ENCODE peak calls at places on chromosomes 3 and 15, in five cellular contexts. One of them, this sample, is unnamed.

GRCh38 chr3:37024092-37024491 is 30.8 kb downstream of the MLH1 start:
- DNase-seq in adipocyte: peak; percentile 56
- DNase-seq in aorta: no peak
- DNase-seq in Karpas-422: peak; percentile 68
- DNase-seq in cardiac muscle cell: peak; percentile 30
- DNase-seq in this sample: no peak

GRCh38 chr3:61584494-61584893 is 23.1 kb downstream of the PTPRG start:
- DNase-seq in adipocyte: no peak
- DNase-seq in aorta: no peak
- DNase-seq in Karpas-422: no peak
- DNase-seq in cardiac muscle cell: no peak
- DNase-seq in this sample: no peak

GRCh38 chr3:171699611-171700010 is 110.7 kb downstream of the PLD1 start:
- DNase-seq in adipocyte: no peak
- DNase-seq in aorta: no peak
- DNase-seq in Karpas-422: no peak
- DNase-seq in cardiac muscle cell: peak; percentile 47
- DNase-seq in this sample: no peak

GRCh38 chr3:141845407-141846049 is 30.9 kb upstream of the ATP1B3 start:
- DNase-seq in adipocyte: no peak
- DNase-seq in aorta: no peak
- DNase-seq in Karpas-422: peak; percentile 59
- DNase-seq in cardiac muscle cell: no peak
- DNase-seq in this sample: peak; percentile 38

GRCh38 chr3:42692667-42693529 is 7.6 kb downstream of the KLHL40 start:
- DNase-seq in adipocyte: no peak
- DNase-seq in aorta: peak; percentile 29
- DNase-seq in Karpas-422: no peak
- DNase-seq in cardiac muscle cell: no peak
- DNase-seq in this sample: peak; percentile 13

GRCh38 chr15:101043911-101044624 is 124.9 kb downstream of the LRRK1 start:
- DNase-seq in adipocyte: no peak
- DNase-seq in aorta: no peak
- DNase-seq in Karpas-422: no peak
- DNase-seq in cardiac muscle cell: no peak
- DNase-seq in this sample: peak; percentile 11

GRCh38 chr3:33758874-33759273 is 39.6 kb upstream of the PDCD6IP start:
- DNase-seq in adipocyte: no peak
- DNase-seq in aorta: no peak
- DNase-seq in Karpas-422: no peak
- DNase-seq in cardiac muscle cell: no peak
- DNase-seq in this sample: no peak

GRCh38 chr15:47888721-47889120 is 171.4 kb downstream of the SEMA6D start:
- DNase-seq in adipocyte: no peak
- DNase-seq in aorta: no peak
- DNase-seq in Karpas-422: no peak
- DNase-seq in cardiac muscle cell: no peak
- DNase-seq in this sample: no peak

GRCh38 chr3:58572013-58572633 is 5.1 kb downstream of the FAM107A start:
- DNase-seq in adipocyte: no peak
- DNase-seq in aorta: no peak
- DNase-seq in Karpas-422: peak; percentile 52
- DNase-seq in cardiac muscle cell: no peak
- DNase-seq in this sample: no peak

GRCh38 chr3:41035445-41036022 is 163.8 kb upstream of the CTNNB1 start:
- DNase-seq in adipocyte: no peak
- DNase-seq in aorta: no peak
- DNase-seq in Karpas-422: no peak
- DNase-seq in cardiac muscle cell: no peak
- DNase-seq in this sample: no peak

GRCh38 chr15:63388511-63388910 is 6.9 kb upstream of the CA12 start:
- DNase-seq in adipocyte: no peak
- DNase-seq in aorta: no peak
- DNase-seq in Karpas-422: no peak
- DNase-seq in cardiac muscle cell: no peak
- DNase-seq in this sample: no peak
- H3K27me3 ChIP-seq in adipocyte: no peaks in the 10 kb centered on the region
- H3K27me3 ChIP-seq in aorta: no peaks in the 10 kb centered on the region
- H3K27me3 ChIP-seq in Karpas-422: no peaks in the 10 kb centered on the region
- H3K27me3 ChIP-seq in cardiac muscle cell: peaks cover 5% of the 10 kb centered on the region
- H3K27me3 ChIP-seq in this sample: peaks cover 5% of the 10 kb centered on the region

GRCh38 chr3:11807651-11808050 is 39.0 kb downstream of the TAMM41 start:
- DNase-seq in adipocyte: peak; percentile 68
- DNase-seq in aorta: no peak
- DNase-seq in Karpas-422: no peak
- DNase-seq in cardiac muscle cell: no peak
- DNase-seq in this sample: no peak

GRCh38 chr3:11805716-11806115 is 41.0 kb downstream of the TAMM41 start:
- DNase-seq in adipocyte: no peak
- DNase-seq in aorta: no peak
- DNase-seq in Karpas-422: no peak
- DNase-seq in cardiac muscle cell: no peak
- DNase-seq in this sample: no peak

GRCh38 chr3:11808231-11808630 is 38.5 kb downstream of the TAMM41 start:
- DNase-seq in adipocyte: no peak
- DNase-seq in aorta: no peak
- DNase-seq in Karpas-422: no peak
- DNase-seq in cardiac muscle cell: no peak
- DNase-seq in this sample: no peak

DNA sequence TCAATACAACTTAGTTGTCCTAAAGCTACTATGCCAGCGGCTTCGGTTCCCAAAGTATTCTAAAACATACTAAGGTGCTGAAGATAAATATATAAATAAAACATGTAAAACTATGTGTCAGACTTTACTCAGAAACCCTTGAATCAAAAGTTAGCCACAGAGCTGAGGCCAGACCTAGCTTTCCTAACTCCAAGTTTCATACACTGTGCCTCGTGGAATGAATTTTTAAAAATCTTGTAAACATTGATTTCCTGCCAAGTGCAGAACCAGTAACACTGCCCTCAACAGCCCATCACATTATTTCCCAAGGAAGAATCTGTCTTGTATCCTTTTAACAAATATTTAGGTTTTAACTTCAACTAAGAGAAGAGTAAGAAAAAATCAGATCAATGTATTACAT is 36.4 kb downstream of the TAMM41 start:
- DNase-seq in adipocyte: peak; percentile 84
- DNase-seq in aorta: no peak
- DNase-seq in Karpas-422: no peak
- DNase-seq in cardiac muscle cell: peak; percentile 50
- DNase-seq in this sample: no peak
- H3K36me3 ChIP-seq in adipocyte: peaks cover 72% of the 10 kb centered on the region
- H3K36me3 ChIP-seq in aorta: peaks cover 4% of the 10 kb centered on the region
- H3K36me3 ChIP-seq in Karpas-422: peaks cover 24% of the 10 kb centered on the region
- H3K36me3 ChIP-seq in cardiac muscle cell: peaks cover 36% of the 10 kb centered on the region
- H3K36me3 ChIP-seq in this sample: peaks cover 6% of the 10 kb centered on the region

DNA sequence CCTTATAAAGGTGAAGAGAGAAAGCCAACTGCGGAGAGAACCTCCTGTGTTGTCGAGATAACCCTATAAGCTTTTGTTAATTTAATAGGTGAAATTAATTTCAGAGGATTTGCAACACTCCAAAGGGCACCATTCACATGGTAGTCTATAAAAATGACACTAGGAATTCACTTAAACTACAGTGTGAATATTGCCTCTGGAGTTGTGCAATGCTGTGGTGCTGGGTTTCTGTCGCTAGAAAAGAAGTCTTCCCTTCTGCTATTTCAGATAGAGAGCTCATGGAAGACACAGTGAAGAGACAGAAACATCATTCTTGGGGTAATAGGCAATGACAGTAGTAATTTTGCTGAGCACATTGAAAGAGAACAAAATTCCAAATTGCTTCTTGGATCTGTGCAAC is 28.8 kb upstream of the PROK2 start:
- DNase-seq in adipocyte: no peak
- DNase-seq in aorta: no peak
- DNase-seq in Karpas-422: no peak
- DNase-seq in cardiac muscle cell: no peak
- DNase-seq in this sample: no peak
- H3K27me3 ChIP-seq in adipocyte: peaks cover 4% of the 10 kb centered on the region
- H3K27me3 ChIP-seq in aorta: no peaks in the 10 kb centered on the region
- H3K27me3 ChIP-seq in Karpas-422: peaks cover 3% of the 10 kb centered on the region
- H3K27me3 ChIP-seq in cardiac muscle cell: no peaks in the 10 kb centered on the region
- H3K27me3 ChIP-seq in this sample: peaks cover 23% of the 10 kb centered on the region

GRCh38 chr3:48600711-48601621 is 5.8 kb upstream of the COL7A1 start:
- DNase-seq in adipocyte: no peak
- DNase-seq in aorta: no peak
- DNase-seq in Karpas-422: no peak
- DNase-seq in cardiac muscle cell: no peak
- DNase-seq in this sample: no peak

GRCh38 chr3:48599509-48600285 is 4.6 kb upstream of the COL7A1 start:
- DNase-seq in adipocyte: no peak
- DNase-seq in aorta: no peak
- DNase-seq in Karpas-422: no peak
- DNase-seq in cardiac muscle cell: no peak
- DNase-seq in this sample: no peak

GRCh38 chr3:48598323-48599076 is 3.4 kb upstream of the COL7A1 start:
- DNase-seq in adipocyte: peak; percentile 98
- DNase-seq in aorta: peak; percentile 78
- DNase-seq in Karpas-422: no peak
- DNase-seq in cardiac muscle cell: peak; percentile 95
- DNase-seq in this sample: no peak

GRCh38 chr3:48597408-48597800 is 2.3 kb upstream of the COL7A1 start:
- DNase-seq in adipocyte: no peak
- DNase-seq in aorta: no peak
- DNase-seq in Karpas-422: no peak
- DNase-seq in cardiac muscle cell: no peak
- DNase-seq in this sample: no peak

GRCh38 chr3:48599077-48599501 is 4.0 kb upstream of the COL7A1 start:
- DNase-seq in adipocyte: no peak
- DNase-seq in aorta: no peak
- DNase-seq in Karpas-422: no peak
- DNase-seq in cardiac muscle cell: no peak
- DNase-seq in this sample: no peak
- H3K36me3 ChIP-seq in adipocyte: peaks cover 63% of the 10 kb centered on the region
- H3K36me3 ChIP-seq in aorta: peaks cover 18% of the 10 kb centered on the region
- H3K36me3 ChIP-seq in Karpas-422: peaks cover 8% of the 10 kb centered on the region
- H3K36me3 ChIP-seq in cardiac muscle cell: peaks cover 41% of the 10 kb centered on the region
- H3K36me3 ChIP-seq in this sample: peaks cover 48% of the 10 kb centered on the region

DNA sequence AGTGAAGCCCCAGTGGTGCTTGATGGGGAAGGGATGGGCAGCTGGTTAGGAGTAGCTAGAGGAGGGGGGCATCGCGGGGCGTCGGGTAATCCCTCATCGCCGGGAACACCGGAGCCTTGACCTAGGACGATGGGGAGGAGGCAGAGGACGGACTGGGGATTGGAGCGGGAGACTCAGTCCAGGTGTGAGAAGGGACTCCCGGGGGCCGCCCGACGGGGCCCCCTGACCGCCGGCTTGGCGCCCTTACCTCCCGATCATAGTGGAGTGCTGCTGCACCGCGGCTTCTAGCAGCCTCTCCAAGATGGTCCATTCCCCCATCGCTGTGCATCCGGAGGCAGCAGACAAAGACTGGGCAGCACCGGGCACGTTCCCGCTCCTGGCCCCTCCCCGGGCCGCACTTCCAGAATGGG is 622 bp downstream of the GJD2 start:
- DNase-seq in adipocyte: no peak
- DNase-seq in aorta: no peak
- DNase-seq in Karpas-422: no peak
- DNase-seq in cardiac muscle cell: no peak
- DNase-seq in this sample: peak; percentile 60
- H3K27me3 ChIP-seq in adipocyte: peaks cover 75% of the 10 kb centered on the region
- H3K27me3 ChIP-seq in aorta: peaks cover 3% of the 10 kb centered on the region
- H3K27me3 ChIP-seq in Karpas-422: no peaks in the 10 kb centered on the region
- H3K27me3 ChIP-seq in cardiac muscle cell: peaks cover 82% of the 10 kb centered on the region
- H3K27me3 ChIP-seq in this sample: peaks cover 56% of the 10 kb centered on the region

This sample was measured in H7.